ENCODE peak calls at places on chromosomes 13 and 19, in ten cellular contexts. W is transverse colon; F is HL-60; C is breast epithelium; V is adrenal gland; L is fibroblast of lung; H is CD8-positive, alpha-beta T cell; S is PC-3; M is tibial nerve; D is lung. B is an unnamed sample.

GRCh38 chr19:10818306-10819123 is 17.5 kb downstream of the TMED1 start:
- DNase-seq in V (no peak), D (no peak), W (no peak), F (no peak), C (no peak), H (no peak), M (no peak), L (no peak), S (no peak), B (no peak)

GRCh38 chr19:19477705-19478383 is 37.5 kb downstream of the TSSK6 start:
- DNase-seq in W (peak), C (no peak), S (peak), M (no peak), F (no peak), V (no peak), H (no peak), D (no peak), L (no peak), B (peak)

GRCh38 chr13:76828316-76828741 is 57.9 kb downstream of the KCTD12 start:
- DNase-seq in L (no peak), W (no peak), H (no peak), D (no peak), V (no peak), M (no peak), C (no peak), S (no peak), F (no peak), B (no peak)

GRCh38 chr19:29311391-29311790 is 98.4 kb upstream of the UQCRFS1 start:
- DNase-seq in L (no peak), M (no peak), W (no peak), S (no peak), C (no peak), F (no peak), D (no peak), H (no peak), V (no peak), B (no peak)

GRCh38 chr19:39946532-39946931 is 12.1 kb upstream of the FCGBP start:
- DNase-seq in S (peak), H (no peak), W (no peak), L (no peak), M (no peak), D (no peak), C (no peak), V (no peak), F (peak), B (no peak)

GRCh38 chr19:23509686-23510450 is 114.6 kb upstream of the ZNF91 start:
- DNase-seq in L (no peak), V (no peak), D (no peak), C (no peak), W (no peak), F (no peak), H (no peak), S (peak), M (no peak), B (no peak)

GRCh38 chr19:15640294-15640903 is at the start of gene CYP4F3:
- DNase-seq in W (peak), H (no peak), L (no peak), C (peak), M (peak), D (peak), S (peak), V (peak), F (peak), B (peak)

GRCh38 chr13:26132756-26133155 is 80.9 kb upstream of the SHISA2 start:
- DNase-seq in F (no peak), M (no peak), S (peak), C (no peak), D (no peak), L (peak), H (no peak), V (no peak), W (no peak), B (no peak)

GRCh38 chr13:76512676-76513277 is 373.4 kb downstream of the KCTD12 start:
- DNase-seq in V (no peak), L (peak), W (no peak), D (no peak), F (no peak), H (no peak), M (no peak), S (peak), C (no peak), B (no peak)

GRCh38 chr13:80339841-80340642 is 884 bp downstream of the SPRY2 start:
- DNase-seq in C (no peak), S (peak), H (no peak), D (peak), F (peak), W (peak), V (peak), L (peak), M (no peak), B (peak)

GRCh38 chr19:8610041-8610927 is at the start of gene ADAMTS10:
- DNase-seq in L (peak), C (no peak), W (peak), F (peak), D (no peak), V (peak), S (no peak), H (no peak), M (no peak), B (no peak)

GRCh38 chr19:35641515-35642151 is at the start of gene ETV2:
- DNase-seq in S (no peak), W (peak), C (no peak), H (peak), M (no peak), D (no peak), L (peak), V (peak), F (no peak), B (no peak)

GRCh38 chr19:18211683-18212082 is 7.8 kb upstream of the RAB3A start:
- DNase-seq in F (no peak), M (no peak), S (no peak), L (no peak), C (no peak), V (no peak), D (no peak), H (no peak), W (no peak), B (no peak)

GRCh38 chr19:44867578-44867977 is 21.5 kb downstream of the NECTIN2 start:
- DNase-seq in H (no peak), M (no peak), L (no peak), S (no peak), F (no peak), C (no peak), W (no peak), D (no peak), V (no peak), B (no peak)

GRCh38 chr13:53445682-53446081 is 417.1 kb downstream of the OLFM4 start:
- DNase-seq in M (no peak), S (no peak), C (no peak), V (no peak), W (peak), H (no peak), L (no peak), D (no peak), F (no peak), B (peak)

GRCh38 chr13:51287758-51288157 is 51.7 kb upstream of the SERPINE3 start:
- DNase-seq in S (no peak), W (no peak), V (no peak), D (no peak), C (no peak), F (no peak), M (no peak), L (no peak), H (no peak), B (no peak)

GRCh38 chr19:16226878-16227836 is 29.4 kb downstream of the AP1M1 start:
- DNase-seq in W (no peak), L (no peak), S (no peak), M (peak), F (no peak), V (no peak), C (no peak), H (no peak), D (no peak), B (no peak)

GRCh38 chr19:46927106-46927505 is 66.3 kb downstream of the ARHGAP35 start:
- DNase-seq in S (no peak), H (no peak), M (no peak), F (no peak), V (no peak), L (no peak), C (no peak), W (no peak), D (no peak), B (no peak)

GRCh38 chr19:4447327-4448146 is 10.1 kb downstream of the UBXN6 start:
- DNase-seq in D (no peak), C (no peak), M (no peak), V (no peak), S (no peak), L (no peak), H (no peak), F (no peak), W (no peak), B (no peak)

GRCh38 chr13:107271226-107271625 is 703.3 kb upstream of the ARGLU1 start:
- DNase-seq in L (peak), H (no peak), D (no peak), M (no peak), W (no peak), C (no peak), F (no peak), S (peak), V (no peak), B (no peak)

GRCh38 chr13:50365683-50366391 is 350.6 kb downstream of the KCNRG start:
- DNase-seq in W (peak), D (peak), L (peak), C (no peak), V (no peak), H (no peak), F (no peak), M (no peak), S (peak), B (peak)

GRCh38 chr19:39180749-39181148 is 16.0 kb upstream of the NCCRP1 start:
- DNase-seq in S (no peak), D (no peak), C (no peak), F (no peak), V (no peak), L (no peak), H (no peak), M (no peak), W (no peak), B (no peak)

GRCh38 chr19:9128171-9128570 is 1.4 kb upstream of the OR7G3 start:
- DNase-seq in C (no peak), V (no peak), F (no peak), M (no peak), W (no peak), D (no peak), S (peak), H (no peak), L (no peak), B (no peak)

GRCh38 chr19:40791349-40791748 is 7.6 kb upstream of the EGLN2 start:
- DNase-seq in W (no peak), F (no peak), L (no peak), C (no peak), D (peak), M (no peak), H (no peak), V (no peak), S (no peak), B (no peak)

GRCh38 chr19:33259532-33259931 is 33.9 kb upstream of the SLC7A10 start:
- DNase-seq in C (no peak), H (no peak), L (no peak), W (no peak), S (no peak), F (peak), M (no peak), V (no peak), D (no peak), B (no peak)

GRCh38 chr13:38624822-38625221 is 62.1 kb upstream of the FREM2 start:
- DNase-seq in H (no peak), C (no peak), F (no peak), M (no peak), S (no peak), D (no peak), W (no peak), L (no peak), V (no peak), B (no peak)

GRCh38 chr19:7783991-7784421 is 21.0 kb downstream of the CLEC4M start:
- DNase-seq in F (peak), D (peak), L (peak), S (peak), M (no peak), H (no peak), C (no peak), V (peak), W (no peak), B (no peak)

GRCh38 chr13:44148159-44148929 is 225.3 kb upstream of the SERP2 start:
- DNase-seq in H (no peak), C (no peak), M (no peak), W (no peak), F (no peak), V (no peak), L (no peak), D (peak), S (peak), B (no peak)

GRCh38 chr13:59677966-59678814 is 485.5 kb downstream of the DIAPH3 start:
- DNase-seq in C (no peak), V (no peak), S (peak), M (no peak), L (peak), H (no peak), W (no peak), F (peak), D (no peak), B (no peak)

GRCh38 chr13:59679239-59679638 is 484.5 kb downstream of the DIAPH3 start:
- DNase-seq in M (no peak), S (no peak), C (no peak), V (no peak), W (no peak), D (no peak), H (no peak), F (no peak), L (no peak), B (no peak)

GRCh38 chr13:59677430-59677829 is 486.3 kb downstream of the DIAPH3 start:
- DNase-seq in L (no peak), D (no peak), H (no peak), F (no peak), C (no peak), M (no peak), W (no peak), V (no peak), S (no peak), B (no peak)

GRCh38 chr13:59681630-59682311 is 482.0 kb downstream of the DIAPH3 start:
- DNase-seq in M (no peak), F (no peak), L (no peak), D (no peak), C (no peak), S (no peak), W (no peak), V (no peak), H (no peak), B (no peak)

DNA sequence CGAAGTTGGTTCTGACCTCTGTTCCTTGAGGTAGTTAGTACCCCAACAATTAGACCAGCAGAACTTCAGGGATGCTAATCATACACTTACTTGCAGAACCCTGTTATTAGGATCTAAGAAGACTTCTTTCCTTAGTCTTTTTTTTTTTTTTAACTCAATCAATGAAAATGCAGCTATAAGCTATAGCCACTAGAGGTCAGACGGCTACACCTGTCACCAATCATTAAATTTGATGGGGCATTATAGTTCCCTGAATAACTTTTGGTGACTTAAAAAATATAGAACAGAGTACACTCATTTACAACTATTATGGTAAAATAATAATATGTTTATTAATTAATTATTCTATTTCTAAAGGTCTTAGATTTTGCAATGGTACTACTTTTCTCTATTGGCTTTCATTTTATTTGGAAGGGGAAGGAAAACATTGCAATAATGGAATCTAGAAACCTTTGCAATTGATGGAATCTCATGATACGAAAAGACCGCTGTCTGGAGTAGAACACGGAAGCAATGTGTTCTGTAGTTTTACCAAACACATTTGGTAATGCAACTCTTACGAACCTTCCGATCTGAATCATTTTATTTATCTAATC is 483.2 kb downstream of the DIAPH3 start:
- DNase-seq in F (no peak), S (peak), V (no peak), W (no peak), H (no peak), M (no peak), D (no peak), C (no peak), L (peak), B (no peak)
- H3K27ac ChIP-seq in F (no peak), S (no peak), V (no peak), W (no peak), H (no peak), M (no peak), D (no peak), C (no peak), L (no peak), B (no peak)

GRCh38 chr13:111371720-111372119 is 51.3 kb downstream of the TEX29 start:
- DNase-seq in H (no peak), V (no peak), M (no peak), F (no peak), C (no peak), W (no peak), L (no peak), D (peak), S (no peak), B (no peak)

GRCh38 chr13:111373486-111373885 is 53.0 kb downstream of the TEX29 start:
- DNase-seq in D (peak), V (no peak), W (no peak), M (no peak), S (no peak), C (no peak), L (no peak), H (no peak), F (no peak), B (no peak)

GRCh38 chr13:111371211-111371610 is 50.8 kb downstream of the TEX29 start:
- DNase-seq in F (no peak), V (no peak), C (no peak), D (peak), M (no peak), H (no peak), S (no peak), L (no peak), W (no peak), B (no peak)

GRCh38 chr13:111370570-111371150 is 50.2 kb downstream of the TEX29 start:
- DNase-seq in W (no peak), C (no peak), V (no peak), F (no peak), S (no peak), M (no peak), H (no peak), D (peak), L (no peak), B (no peak)

DNA sequence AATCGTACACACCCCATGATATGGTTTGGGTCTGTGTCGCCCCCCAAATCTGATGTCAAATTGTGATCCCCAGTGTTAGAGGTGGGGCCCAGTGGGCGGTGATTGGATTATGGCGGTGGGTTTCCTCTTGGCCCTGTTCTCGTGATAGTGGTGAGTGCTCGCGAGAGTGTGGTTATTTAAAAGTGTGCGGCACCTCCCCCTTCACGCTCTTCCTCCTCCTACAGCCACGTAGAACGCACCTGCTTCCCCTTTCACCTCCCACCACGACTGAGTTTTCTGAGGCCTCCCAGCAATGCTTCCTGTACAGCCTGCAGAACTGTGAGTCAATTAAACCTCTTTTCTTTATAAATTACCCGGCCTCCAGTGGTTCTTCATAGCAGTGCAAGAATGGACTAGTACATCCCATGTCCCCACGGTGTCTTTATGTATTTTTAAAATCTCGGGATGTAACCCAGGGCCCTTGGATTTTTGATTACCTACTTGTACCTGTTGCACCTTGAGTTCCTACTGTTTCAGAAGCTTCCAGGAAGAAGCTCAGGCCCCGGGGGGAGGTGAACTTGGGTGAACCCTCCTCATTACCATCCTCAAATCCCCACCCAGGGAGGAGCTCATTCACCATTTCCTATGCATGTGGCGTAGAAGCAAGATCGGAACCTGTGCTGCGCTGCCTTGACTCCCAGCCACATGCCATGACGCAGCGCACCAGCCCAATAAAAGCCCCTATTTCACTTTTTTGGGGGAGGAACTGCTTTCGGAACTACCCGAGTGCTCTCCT is 52.4 kb downstream of the TEX29 start:
- DNase-seq in C (no peak), D (peak), S (no peak), M (no peak), W (no peak), V (no peak), L (no peak), H (no peak), F (no peak), B (no peak)
- H3K4me3 ChIP-seq in C (no peak), D (no peak), S (no peak), M (no peak), W (no peak), V (no peak), L (no peak), H (no peak), F (no peak), B (no peak)

DNA sequence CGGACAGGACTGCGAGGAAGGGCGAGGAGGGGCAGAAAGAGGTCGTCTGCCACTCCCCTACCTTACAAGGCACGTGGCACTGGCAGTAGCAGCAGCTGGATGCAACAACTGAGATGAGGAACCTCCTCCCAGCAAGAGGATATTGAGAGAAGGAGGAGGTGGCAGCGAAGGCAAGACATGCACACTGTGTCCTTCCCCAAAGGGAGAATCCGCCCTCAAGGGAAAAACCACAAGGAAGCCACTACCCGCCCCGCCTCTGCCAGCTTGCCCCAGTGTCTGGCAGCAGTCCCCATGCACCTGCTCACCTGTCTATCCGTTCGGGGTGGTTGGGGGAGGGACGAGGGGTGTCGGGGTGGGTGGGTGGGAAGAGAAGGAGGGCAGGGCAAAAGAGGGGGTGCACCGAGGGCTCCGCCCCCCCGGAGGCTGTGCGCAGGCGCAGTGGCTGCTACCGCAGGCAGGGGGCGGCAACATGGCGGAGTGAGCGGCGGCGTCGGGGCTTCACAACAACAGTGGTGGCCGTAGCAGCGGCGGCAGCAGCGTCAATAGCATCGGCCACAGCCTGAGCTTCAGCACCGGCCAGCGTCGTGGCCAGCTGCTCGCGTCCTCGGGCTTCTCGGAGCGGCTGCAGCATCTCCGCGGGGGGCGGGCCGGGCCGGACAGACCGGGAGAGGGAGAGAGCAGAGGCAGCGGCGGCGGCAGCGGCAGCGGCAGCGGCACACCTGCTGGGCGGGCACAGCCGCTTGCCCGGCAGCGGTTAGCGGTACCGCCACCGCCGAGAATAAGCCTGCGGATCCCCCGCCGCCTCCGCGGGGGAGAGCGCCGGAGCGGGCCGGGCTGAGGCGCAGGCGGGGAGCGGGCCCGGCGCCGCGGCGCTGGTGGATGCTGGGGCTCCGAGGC is at the start of gene NBEA:
- DNase-seq in W (peak), F (peak), L (peak), D (peak), C (peak), M (peak), V (peak), H (peak), S (peak), B (peak)
- H3K27ac ChIP-seq in W (peak), F (no peak), L (no peak), D (peak), C (peak), M (peak), V (peak), H (no peak), S (no peak), B (peak)

GRCh38 chr19:50315773-50316448 is 13.3 kb downstream of the KCNC3 start:
- DNase-seq in S (no peak), V (no peak), M (no peak), C (no peak), F (no peak), L (no peak), W (no peak), H (no peak), D (no peak), B (no peak)
- H3K4me3 ChIP-seq in S (peak), V (no peak), M (no peak), C (peak), F (peak), L (no peak), W (no peak), H (peak), D (no peak), B (no peak)

DNA sequence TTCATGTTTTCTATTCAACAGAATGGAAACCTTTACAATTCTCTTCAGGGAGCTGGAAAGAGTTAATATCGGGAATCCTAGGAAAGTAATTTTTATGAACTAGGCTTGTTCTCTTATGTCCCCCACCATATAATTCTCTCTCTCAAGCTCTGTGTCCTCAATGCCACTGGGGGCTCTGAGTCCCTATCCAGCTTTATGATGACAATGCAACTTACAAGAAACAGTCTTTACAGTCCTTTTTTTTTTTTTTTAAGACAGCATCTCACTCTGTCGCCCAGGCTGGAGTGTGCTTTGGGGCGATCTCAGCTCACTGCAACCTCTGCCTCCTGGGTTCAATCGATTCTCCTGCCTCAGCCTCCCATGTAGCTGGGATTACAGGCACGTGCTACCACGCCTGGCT is 31.2 kb upstream of the TM9SF2 start:
- DNase-seq in F (no peak), V (no peak), W (no peak), C (no peak), L (no peak), D (no peak), M (no peak), H (no peak), S (no peak), B (no peak)
- H3K27ac ChIP-seq in F (no peak), V (no peak), W (no peak), C (no peak), L (no peak), D (no peak), M (no peak), H (no peak), S (no peak), B (no peak)